ENCODE peak calls at places on chromosome 5, in five cellular contexts. X is HCT116, E is GM12878, B is H1, C is K562. I is an unnamed sample.

GRCh38 chr5:11289733-11290132 is 528.7 kb upstream of the DAP start:
- DNase-seq in X (no peak), E (no peak), B (no peak), C (no peak), I (no peak)

GRCh38 chr5:172903790-172904189 is 55.4 kb upstream of the RPL26L1 start:
- DNase-seq in X (peak), E (no peak), B (no peak), C (no peak), I (no peak)

GRCh38 chr5:108726446-108727091 is 21.1 kb upstream of the FER start:
- DNase-seq in X (no peak), E (no peak), B (no peak), C (peak), I (no peak)

GRCh38 chr5:137710086-137710485 is 25.8 kb downstream of the KLHL3 start:
- DNase-seq in X (no peak), E (no peak), B (no peak), C (no peak), I (no peak)

GRCh38 chr5:15575566-15576195 is 75.7 kb downstream of the FBXL7 start:
- DNase-seq in X (no peak), E (no peak), B (no peak), C (no peak), I (no peak)

GRCh38 chr5:144742376-144742775 is 571.7 kb downstream of the KCTD16 start:
- DNase-seq in X (no peak), E (no peak), B (no peak), C (no peak), I (no peak)

GRCh38 chr5:57724836-57725235 is 242.2 kb upstream of the ACTBL2 start:
- DNase-seq in X (no peak), E (no peak), B (no peak), C (no peak), I (no peak)

GRCh38 chr5:80959138-80959537 is 1.0 kb upstream of the RASGRF2 start:
- DNase-seq in X (no peak), E (no peak), B (no peak), C (no peak), I (no peak)

GRCh38 chr5:141825836-141826560 is 52.2 kb downstream of the PCDH1 start:
- DNase-seq in X (no peak), E (no peak), B (no peak), C (peak), I (no peak)

GRCh38 chr5:138448481-138449398 is 9.9 kb downstream of the REEP2 start:
- DNase-seq in X (no peak), E (no peak), B (no peak), C (no peak), I (no peak)

GRCh38 chr5:39547548-39548154 is 122.9 kb upstream of the DAB2 start:
- DNase-seq in X (peak), E (no peak), B (no peak), C (peak), I (peak)

GRCh38 chr5:60677831-60678664 is 21.9 kb downstream of the DEPDC1B start:
- DNase-seq in X (no peak), E (peak), B (no peak), C (peak), I (no peak)

GRCh38 chr5:159186319-159186718 is 23.0 kb downstream of the RNF145 start:
- DNase-seq in X (no peak), E (no peak), B (no peak), C (no peak), I (no peak)

GRCh38 chr5:2750758-2751464 is 566 bp downstream of the IRX2 start:
- DNase-seq in X (no peak), E (no peak), B (no peak), C (no peak), I (no peak)
- TF ChIP-seq ZNF274 in X (no peak), E (no peak), B (no peak), C (no peak), I (no peak)

DNA sequence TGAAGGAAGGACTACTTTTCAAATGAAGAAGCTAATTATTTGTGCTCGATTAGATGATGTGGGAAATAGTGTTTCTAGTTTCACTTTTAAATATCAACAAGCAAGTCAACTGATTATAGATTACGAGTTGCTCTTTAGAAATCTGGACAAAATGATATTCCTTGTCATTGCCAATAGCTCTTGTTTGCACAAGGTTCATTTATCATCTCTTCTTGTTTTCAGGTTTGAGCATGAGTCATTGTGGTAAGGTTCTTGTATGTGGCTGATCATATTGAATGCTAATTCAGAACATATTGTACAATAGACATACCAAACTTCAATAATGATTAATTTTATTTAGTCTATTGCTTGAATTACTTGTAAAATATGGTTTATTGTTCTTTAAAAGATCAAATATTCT is 501.2 kb upstream of the FTMT start:
- DNase-seq in X (no peak), E (no peak), B (no peak), C (no peak), I (no peak)
- TF ChIP-seq ZNF274 in X (no peak), E (no peak), B (no peak), C (no peak), I (no peak)

DNA sequence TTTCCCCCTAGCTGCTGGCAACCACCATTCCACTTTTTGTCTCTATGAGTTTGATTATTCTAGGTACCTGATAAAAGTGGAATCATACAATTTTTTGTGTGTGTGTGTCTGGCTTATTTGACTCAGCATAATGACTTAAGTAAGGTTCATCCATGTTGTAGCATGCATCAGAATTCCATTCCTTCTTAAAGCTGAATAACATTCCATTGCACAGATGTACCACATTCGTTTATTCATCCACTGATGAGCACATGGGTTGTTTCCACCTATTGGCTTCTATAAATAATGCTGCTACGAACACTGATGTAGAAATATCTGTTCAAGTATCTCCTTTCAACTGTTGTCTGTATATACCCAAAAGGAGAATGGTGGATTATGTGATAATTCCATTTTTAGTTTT is 33.7 kb downstream of the AP3B1 start:
- DNase-seq in X (no peak), E (no peak), B (no peak), C (no peak), I (no peak)
- TF ChIP-seq ZNF274 in X (no peak), E (no peak), B (no peak), C (no peak), I (no peak)

GRCh38 chr5:9108156-9108555 is 437.7 kb downstream of the SEMA5A start:
- DNase-seq in X (no peak), E (no peak), B (no peak), C (no peak), I (no peak)

GRCh38 chr5:9115093-9115492 is 430.8 kb downstream of the SEMA5A start:
- DNase-seq in X (no peak), E (no peak), B (no peak), C (no peak), I (no peak)

GRCh38 chr5:9112520-9113291 is 433.2 kb downstream of the SEMA5A start:
- DNase-seq in X (no peak), E (no peak), B (no peak), C (no peak), I (no peak)
- TF ChIP-seq ZNF274 in X (no peak), E (no peak), B (no peak), C (no peak), I (no peak)

DNA sequence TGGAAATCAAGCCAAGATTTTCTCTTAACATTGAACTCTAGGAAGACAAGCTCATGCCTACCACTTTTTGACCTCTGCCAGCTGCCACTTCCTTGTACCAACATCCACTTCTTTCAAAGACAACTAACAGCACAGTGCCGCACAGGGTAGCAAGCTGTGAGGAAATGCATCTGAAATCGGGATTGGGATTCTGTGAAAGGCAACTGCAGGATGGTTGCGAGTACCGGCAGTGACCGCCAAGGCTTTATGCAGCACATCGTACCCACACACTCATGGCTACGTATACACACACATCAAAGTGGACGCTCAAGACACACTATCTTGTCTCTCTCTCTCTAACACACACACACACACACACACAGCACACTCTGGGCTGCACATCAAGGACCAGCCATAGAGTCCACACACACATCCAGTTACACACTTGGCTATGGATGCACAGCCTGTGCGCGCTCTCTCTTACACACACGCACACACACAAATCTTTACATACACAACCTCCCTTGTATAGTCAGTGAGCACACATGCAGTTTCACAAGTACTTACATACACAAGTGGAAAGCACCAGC is 972 bp downstream of the HTR4 start:
- DNase-seq in X (no peak), E (no peak), B (no peak), C (no peak), I (no peak)
- TF ChIP-seq ZNF274 in X (no peak), E (no peak), B (no peak), C (no peak), I (no peak)

DNA sequence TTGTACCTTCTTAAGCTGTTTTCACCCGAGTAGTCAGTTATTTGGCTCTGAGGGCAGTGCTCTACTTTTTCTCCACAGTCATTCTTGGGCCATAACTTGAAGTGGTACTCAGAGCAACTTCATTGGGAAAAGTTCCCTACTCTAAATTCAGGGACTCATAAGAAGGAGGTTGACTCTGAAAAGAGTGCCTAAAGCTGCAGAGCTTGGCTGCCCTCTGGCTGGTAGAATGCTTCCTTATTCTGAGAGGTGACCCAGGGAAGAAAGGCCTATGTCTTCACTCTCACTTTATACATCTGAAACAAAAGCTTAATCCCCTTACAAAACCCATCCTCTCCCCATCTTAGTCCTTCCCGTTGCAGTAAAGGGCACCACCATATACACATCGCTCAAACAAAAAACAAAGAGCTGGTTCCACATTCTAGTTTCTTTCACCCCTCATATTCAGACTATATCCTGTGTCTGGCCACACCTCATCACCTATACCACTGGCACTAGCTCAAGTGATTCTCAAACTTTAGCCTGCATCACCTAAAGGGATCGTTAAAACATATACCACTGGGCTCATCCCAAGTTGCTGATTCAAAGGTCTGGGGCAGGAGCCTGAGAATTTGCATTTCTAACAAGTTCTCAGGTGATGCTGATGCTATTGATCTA is 7.9 kb downstream of the IGIP start:
- DNase-seq in X (no peak), E (no peak), B (no peak), C (no peak), I (no peak)
- TF ChIP-seq ZNF274 in X (no peak), E (no peak), B (no peak), C (no peak), I (no peak)

DNA sequence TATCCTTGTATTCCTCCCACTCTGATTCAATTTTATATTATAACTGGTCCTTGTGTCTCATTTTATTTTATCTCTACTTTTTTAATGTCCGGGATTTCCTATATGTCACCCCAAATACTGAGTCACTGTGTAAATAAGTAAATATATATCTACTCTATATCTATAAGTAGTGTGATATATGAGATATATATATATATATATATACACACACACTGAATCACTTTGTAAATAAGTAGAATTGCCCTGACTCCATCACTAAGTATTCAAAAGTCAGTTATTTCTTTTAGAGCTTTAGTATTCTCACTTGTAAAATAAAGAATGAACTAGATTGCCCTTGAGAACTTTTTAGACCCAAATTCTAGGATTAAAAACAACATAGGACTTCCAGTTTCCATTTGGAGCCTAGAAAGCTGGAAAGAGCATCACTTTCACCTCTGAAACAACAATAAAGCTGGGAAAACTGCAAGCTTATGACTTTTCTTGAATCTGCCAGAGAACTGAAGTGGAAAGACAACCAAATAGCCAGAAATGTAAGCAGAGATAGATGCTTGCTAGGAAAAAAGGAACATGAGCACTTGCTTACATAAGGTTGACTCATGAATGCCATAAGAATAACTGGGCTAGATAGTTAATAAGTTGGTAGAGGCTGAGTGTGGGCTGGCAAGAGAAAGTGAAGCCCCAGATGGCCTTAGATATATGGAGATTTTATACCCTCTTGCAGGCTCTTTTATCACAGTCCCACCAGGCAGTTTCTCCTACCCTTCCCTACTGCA is 171.1 kb upstream of the TLX3 start:
- DNase-seq in X (no peak), E (no peak), B (no peak), C (no peak), I (no peak)
- TF ChIP-seq ZNF274 in X (no peak), E (no peak), B (no peak), C (no peak), I (no peak)

DNA sequence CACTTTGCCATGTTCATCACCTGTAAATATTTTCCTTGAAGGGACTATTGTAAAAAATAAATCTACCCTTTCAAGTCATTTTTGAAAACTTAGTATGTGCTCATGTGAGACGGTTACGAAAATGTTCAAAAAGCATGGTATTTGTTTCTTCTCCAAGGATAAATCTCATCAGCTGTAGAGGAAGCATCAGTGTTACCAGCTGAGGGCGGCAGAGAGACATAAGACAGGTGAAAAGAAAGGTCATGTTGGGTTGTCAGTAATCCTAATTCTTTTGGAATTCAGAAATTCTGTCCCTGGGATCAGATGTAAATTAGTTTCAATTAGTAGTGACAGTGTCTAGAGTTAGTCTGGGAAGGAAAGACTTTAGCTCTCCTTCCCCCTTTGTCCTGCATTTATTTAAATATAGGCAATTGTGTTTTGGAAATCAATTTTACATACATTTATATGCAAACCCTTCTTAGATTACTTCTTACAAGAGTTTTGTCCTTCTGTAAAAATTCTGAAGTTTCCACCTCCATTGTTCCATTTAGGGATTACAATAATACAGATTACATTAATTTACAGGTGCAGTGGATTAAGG is 791.9 kb upstream of the CDH6 start:
- DNase-seq in X (no peak), E (no peak), B (no peak), C (no peak), I (peak)
- TF ChIP-seq ZNF274 in X (no peak), E (no peak), B (no peak), C (no peak), I (no peak)

GRCh38 chr5:123007771-123008170 is 28.8 kb downstream of the PPIC start:
- DNase-seq in X (no peak), E (no peak), B (no peak), C (no peak), I (no peak)

GRCh38 chr5:123007292-123007691 is 29.2 kb downstream of the PPIC start:
- DNase-seq in X (no peak), E (no peak), B (no peak), C (no peak), I (no peak)

GRCh38 chr5:123014689-123015088 is 21.8 kb downstream of the PPIC start:
- DNase-seq in X (no peak), E (no peak), B (no peak), C (no peak), I (no peak)

DNA sequence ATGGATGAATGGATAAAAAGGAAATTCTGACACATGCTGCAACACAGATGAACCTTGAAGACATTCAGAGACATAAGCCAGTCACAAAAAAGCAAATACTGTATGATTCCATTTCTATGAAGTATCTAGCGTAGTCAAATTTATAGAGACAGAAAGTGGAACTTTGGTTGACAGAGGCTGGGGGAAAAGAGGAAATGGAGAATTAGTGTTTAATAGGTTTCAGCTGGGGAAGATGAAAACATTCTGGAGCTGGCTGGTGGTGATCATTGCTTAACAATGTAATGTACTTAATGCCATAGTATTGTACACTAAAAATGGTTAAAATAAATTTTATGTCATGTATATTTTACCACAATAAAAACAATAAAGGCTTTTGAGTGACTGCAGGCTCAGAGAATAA is 24.2 kb downstream of the PPIC start:
- DNase-seq in X (no peak), E (no peak), B (no peak), C (no peak), I (no peak)
- TF ChIP-seq ZNF274 in X (no peak), E (no peak), B (no peak), C (no peak), I (no peak)